ENCODE peak calls at places on chromosomes 11 and 22, in five cellular contexts. One of them, this sample, is unnamed.

GRCh38 chr11:1842149-1843097 is 3.6 kb downstream of the TNNI2 start:
- DNase-seq in right lobe of liver: peak
- DNase-seq in SK-N-SH: no peak
- DNase-seq in endothelial cell of umbilical vein: no peak
- DNase-seq in psoas muscle: peak
- DNase-seq in this sample: no peak

GRCh38 chr11:114279778-114280532 is 16.2 kb upstream of the NNMT start:
- DNase-seq in right lobe of liver: no peak
- DNase-seq in SK-N-SH: no peak
- DNase-seq in endothelial cell of umbilical vein: peak
- DNase-seq in psoas muscle: no peak
- DNase-seq in this sample: no peak

GRCh38 chr11:61587951-61588695 is 7.2 kb upstream of the SYT7 start:
- DNase-seq in right lobe of liver: peak
- DNase-seq in SK-N-SH: peak
- DNase-seq in endothelial cell of umbilical vein: peak
- DNase-seq in psoas muscle: peak
- DNase-seq in this sample: peak

GRCh38 chr11:130672911-130673310 is 224.5 kb downstream of the ADAMTS15 start:
- DNase-seq in right lobe of liver: no peak
- DNase-seq in SK-N-SH: no peak
- DNase-seq in endothelial cell of umbilical vein: no peak
- DNase-seq in psoas muscle: no peak
- DNase-seq in this sample: no peak

GRCh38 chr11:33893711-33894401 is 2.0 kb upstream of the LMO2 start:
- DNase-seq in right lobe of liver: no peak
- DNase-seq in SK-N-SH: no peak
- DNase-seq in endothelial cell of umbilical vein: no peak
- DNase-seq in psoas muscle: no peak
- DNase-seq in this sample: no peak

GRCh38 chr11:85628771-85629341 is 463 bp downstream of the TMEM126B start:
- DNase-seq in right lobe of liver: no peak
- DNase-seq in SK-N-SH: no peak
- DNase-seq in endothelial cell of umbilical vein: no peak
- DNase-seq in psoas muscle: no peak
- DNase-seq in this sample: no peak

GRCh38 chr11:124870430-124870829 is 5.2 kb downstream of the ROBO3 start:
- DNase-seq in right lobe of liver: no peak
- DNase-seq in SK-N-SH: no peak
- DNase-seq in endothelial cell of umbilical vein: no peak
- DNase-seq in psoas muscle: no peak
- DNase-seq in this sample: peak

GRCh38 chr11:72680624-72681158 is 6.5 kb upstream of the PDE2A start:
- DNase-seq in right lobe of liver: no peak
- DNase-seq in SK-N-SH: no peak
- DNase-seq in endothelial cell of umbilical vein: no peak
- DNase-seq in psoas muscle: no peak
- DNase-seq in this sample: no peak

GRCh38 chr22:46122511-46122971 is 27.8 kb upstream of the PPARA start:
- DNase-seq in right lobe of liver: peak
- DNase-seq in SK-N-SH: peak
- DNase-seq in endothelial cell of umbilical vein: peak
- DNase-seq in psoas muscle: peak
- DNase-seq in this sample: peak

GRCh38 chr11:128417607-128418324 is 169.6 kb downstream of the ETS1 start:
- DNase-seq in right lobe of liver: no peak
- DNase-seq in SK-N-SH: no peak
- DNase-seq in endothelial cell of umbilical vein: no peak
- DNase-seq in psoas muscle: no peak
- DNase-seq in this sample: no peak

GRCh38 chr11:33733978-33734377 is 2.2 kb downstream of the CD59 start:
- DNase-seq in right lobe of liver: no peak
- DNase-seq in SK-N-SH: no peak
- DNase-seq in endothelial cell of umbilical vein: peak
- DNase-seq in psoas muscle: no peak
- DNase-seq in this sample: no peak

GRCh38 chr11:58776891-58777451 is 45.2 kb upstream of the GLYAT start:
- DNase-seq in right lobe of liver: no peak
- DNase-seq in SK-N-SH: no peak
- DNase-seq in endothelial cell of umbilical vein: no peak
- DNase-seq in psoas muscle: no peak
- DNase-seq in this sample: no peak

GRCh38 chr22:24137595-24137994 is 43.7 kb upstream of the SUSD2 start:
- DNase-seq in right lobe of liver: no peak
- DNase-seq in SK-N-SH: no peak
- DNase-seq in endothelial cell of umbilical vein: peak
- DNase-seq in psoas muscle: no peak
- DNase-seq in this sample: no peak

GRCh38 chr22:40506762-40507161 is 129.8 kb downstream of the MRTFA start:
- DNase-seq in right lobe of liver: no peak
- DNase-seq in SK-N-SH: no peak
- DNase-seq in endothelial cell of umbilical vein: no peak
- DNase-seq in psoas muscle: no peak
- DNase-seq in this sample: no peak

GRCh38 chr11:65945941-65946558 is 770 bp downstream of the TSGA10IP start:
- DNase-seq in right lobe of liver: no peak
- DNase-seq in SK-N-SH: no peak
- DNase-seq in endothelial cell of umbilical vein: no peak
- DNase-seq in psoas muscle: no peak
- DNase-seq in this sample: peak

GRCh38 chr11:59708537-59708936 is 5.1 kb downstream of the OR10V1 start:
- DNase-seq in right lobe of liver: no peak
- DNase-seq in SK-N-SH: no peak
- DNase-seq in endothelial cell of umbilical vein: no peak
- DNase-seq in psoas muscle: no peak
- DNase-seq in this sample: no peak

GRCh38 chr11:38345286-38345685 is 1747.2 kb upstream of the RAG2 start:
- DNase-seq in right lobe of liver: no peak
- DNase-seq in SK-N-SH: no peak
- DNase-seq in endothelial cell of umbilical vein: no peak
- DNase-seq in psoas muscle: no peak
- DNase-seq in this sample: no peak

GRCh38 chr11:27218498-27219038 is 144.4 kb downstream of the CCDC34 start:
- DNase-seq in right lobe of liver: no peak
- DNase-seq in SK-N-SH: no peak
- DNase-seq in endothelial cell of umbilical vein: no peak
- DNase-seq in psoas muscle: no peak
- DNase-seq in this sample: no peak

GRCh38 chr11:6474806-6475500 is 1.2 kb upstream of the TRIM3 start:
- DNase-seq in right lobe of liver: no peak
- DNase-seq in SK-N-SH: no peak
- DNase-seq in endothelial cell of umbilical vein: no peak
- DNase-seq in psoas muscle: no peak
- DNase-seq in this sample: no peak

GRCh38 chr11:36333468-36333867 is 37.4 kb downstream of the PRR5L start:
- DNase-seq in right lobe of liver: no peak
- DNase-seq in SK-N-SH: no peak
- DNase-seq in endothelial cell of umbilical vein: no peak
- DNase-seq in psoas muscle: no peak
- DNase-seq in this sample: no peak

GRCh38 chr11:1983601-1983961 is 14.1 kb downstream of the H19 start:
- DNase-seq in right lobe of liver: peak
- DNase-seq in SK-N-SH: no peak
- DNase-seq in endothelial cell of umbilical vein: no peak
- DNase-seq in psoas muscle: no peak
- DNase-seq in this sample: peak

DNA sequence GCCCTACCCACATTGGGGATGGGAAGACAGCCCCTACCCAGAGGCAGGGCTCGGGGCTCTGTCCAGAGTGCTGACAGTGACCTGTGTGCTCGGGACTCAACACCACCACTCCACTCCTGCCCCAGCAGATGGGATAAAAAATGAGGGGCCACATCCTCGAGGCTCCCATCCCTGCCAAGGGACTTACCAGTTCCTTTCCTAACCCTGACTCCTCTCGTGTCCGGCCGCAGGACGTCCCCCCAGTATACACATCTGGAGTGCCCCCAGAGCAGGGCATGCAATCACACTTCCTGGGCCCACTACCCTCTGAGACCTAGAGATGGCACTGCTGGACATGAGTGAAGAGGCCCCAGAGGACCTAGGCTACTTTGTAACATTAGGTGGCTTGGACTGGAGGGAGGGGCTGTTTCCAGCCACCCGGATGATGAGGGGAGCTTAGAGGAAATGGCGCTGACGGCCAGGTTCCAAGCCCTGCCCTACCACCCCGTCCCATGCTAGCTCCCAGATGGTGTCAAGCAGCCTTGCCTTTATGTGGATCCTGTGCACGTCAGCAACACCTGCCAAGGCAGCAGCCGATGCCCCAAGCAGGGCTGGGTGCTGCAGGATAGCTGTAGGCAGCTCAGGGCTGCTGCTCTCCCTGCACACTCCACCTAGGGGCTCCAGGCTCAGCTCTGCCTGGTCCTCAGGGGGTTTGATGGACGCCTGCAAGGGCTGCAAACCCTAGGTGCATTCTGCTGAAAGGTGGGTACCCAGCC is 86.6 kb downstream of the DGCR2 start:
- DNase-seq in right lobe of liver: no peak
- DNase-seq in SK-N-SH: no peak
- DNase-seq in endothelial cell of umbilical vein: no peak
- DNase-seq in psoas muscle: no peak
- DNase-seq in this sample: peak
- TF ChIP-seq CTCF in right lobe of liver: peak
- TF ChIP-seq CTCF in SK-N-SH: no peak
- TF ChIP-seq CTCF in endothelial cell of umbilical vein: no peak
- TF ChIP-seq CTCF in psoas muscle: no peak
- TF ChIP-seq CTCF in this sample: peak

GRCh38 chr11:3111919-3112690 is 53.0 kb downstream of the OSBPL5 start:
- DNase-seq in right lobe of liver: no peak
- DNase-seq in SK-N-SH: no peak
- DNase-seq in endothelial cell of umbilical vein: no peak
- DNase-seq in psoas muscle: no peak
- DNase-seq in this sample: no peak
- H3K27ac ChIP-seq in right lobe of liver: no peak
- H3K27ac ChIP-seq in SK-N-SH: no peak
- H3K27ac ChIP-seq in endothelial cell of umbilical vein: no peak
- H3K27ac ChIP-seq in psoas muscle: no peak
- H3K27ac ChIP-seq in this sample: no peak

DNA sequence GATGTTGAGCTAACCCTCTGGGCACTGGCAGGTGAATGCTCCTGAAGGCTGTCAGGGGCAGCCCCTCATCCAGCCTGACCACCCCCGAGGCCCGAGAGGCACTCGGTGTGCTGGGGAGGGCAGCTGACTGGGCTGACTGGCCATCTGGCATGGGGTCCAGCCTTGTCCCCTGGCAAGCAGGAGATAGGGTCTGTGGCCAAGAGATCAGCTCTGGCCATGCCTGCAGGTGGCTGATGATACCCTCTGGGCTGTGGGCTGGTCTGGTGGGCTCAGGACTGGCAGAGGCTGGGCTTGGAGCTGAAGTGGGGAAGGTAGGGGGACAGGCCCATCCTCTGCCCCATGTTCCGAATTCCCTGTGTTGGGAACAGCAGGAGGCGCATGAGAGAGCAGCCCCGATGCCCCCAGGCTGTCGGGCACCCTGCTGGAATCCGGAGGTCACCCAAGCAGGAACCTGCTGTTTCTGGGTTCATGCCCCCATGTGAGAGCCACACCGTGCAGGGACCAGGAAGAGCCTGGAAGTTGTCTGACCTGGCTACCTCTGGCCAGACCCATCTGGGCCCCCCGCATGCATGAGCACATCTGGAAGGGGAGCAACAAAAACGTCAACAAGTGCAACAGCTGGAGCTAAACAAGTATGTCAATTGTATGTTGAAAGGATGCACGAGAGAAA is 527.0 kb downstream of the TBC1D22A start:
- DNase-seq in right lobe of liver: no peak
- DNase-seq in SK-N-SH: no peak
- DNase-seq in endothelial cell of umbilical vein: no peak
- DNase-seq in psoas muscle: no peak
- DNase-seq in this sample: no peak
- TF ChIP-seq CTCF in right lobe of liver: no peak
- TF ChIP-seq CTCF in SK-N-SH: no peak
- TF ChIP-seq CTCF in endothelial cell of umbilical vein: no peak
- TF ChIP-seq CTCF in psoas muscle: no peak
- TF ChIP-seq CTCF in this sample: no peak

DNA sequence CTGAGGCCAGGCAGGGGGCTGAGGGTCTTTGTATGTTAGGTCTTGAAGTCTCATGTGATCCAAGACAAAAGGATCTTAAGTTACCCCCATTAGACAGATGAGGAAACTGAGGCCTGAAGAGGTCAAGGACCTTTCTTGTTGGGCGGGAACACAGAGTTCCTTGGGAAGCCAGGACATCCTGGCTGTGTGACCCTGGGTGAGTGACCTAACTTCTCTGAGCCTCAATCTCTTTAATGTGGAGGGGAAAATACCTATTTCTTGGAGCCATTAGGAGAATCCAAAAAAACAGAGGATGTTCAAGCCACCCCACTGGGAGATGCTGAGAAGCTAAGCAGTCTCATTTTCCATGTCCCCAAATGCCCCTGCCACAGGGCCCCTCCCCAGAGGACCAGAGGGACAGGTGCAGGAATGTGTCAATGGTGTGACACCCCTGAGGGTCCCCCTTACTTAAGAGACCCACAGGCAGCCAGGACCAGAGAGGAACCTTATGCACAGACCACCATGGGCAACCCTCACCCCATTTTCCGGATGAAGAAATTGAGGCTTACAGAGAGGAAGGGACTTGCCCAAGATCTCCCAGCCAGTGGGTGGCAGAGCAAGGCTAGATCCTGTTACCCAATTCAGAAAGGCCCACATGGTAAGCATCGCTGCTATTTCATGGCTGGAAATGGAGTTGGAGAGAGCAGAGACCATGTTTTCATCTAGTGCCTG is 8.0 kb downstream of the RAC2 start:
- DNase-seq in right lobe of liver: peak
- DNase-seq in SK-N-SH: no peak
- DNase-seq in endothelial cell of umbilical vein: no peak
- DNase-seq in psoas muscle: no peak
- DNase-seq in this sample: peak
- H3K27ac ChIP-seq in right lobe of liver: no peak
- H3K27ac ChIP-seq in SK-N-SH: no peak
- H3K27ac ChIP-seq in endothelial cell of umbilical vein: no peak
- H3K27ac ChIP-seq in psoas muscle: no peak
- H3K27ac ChIP-seq in this sample: no peak

DNA sequence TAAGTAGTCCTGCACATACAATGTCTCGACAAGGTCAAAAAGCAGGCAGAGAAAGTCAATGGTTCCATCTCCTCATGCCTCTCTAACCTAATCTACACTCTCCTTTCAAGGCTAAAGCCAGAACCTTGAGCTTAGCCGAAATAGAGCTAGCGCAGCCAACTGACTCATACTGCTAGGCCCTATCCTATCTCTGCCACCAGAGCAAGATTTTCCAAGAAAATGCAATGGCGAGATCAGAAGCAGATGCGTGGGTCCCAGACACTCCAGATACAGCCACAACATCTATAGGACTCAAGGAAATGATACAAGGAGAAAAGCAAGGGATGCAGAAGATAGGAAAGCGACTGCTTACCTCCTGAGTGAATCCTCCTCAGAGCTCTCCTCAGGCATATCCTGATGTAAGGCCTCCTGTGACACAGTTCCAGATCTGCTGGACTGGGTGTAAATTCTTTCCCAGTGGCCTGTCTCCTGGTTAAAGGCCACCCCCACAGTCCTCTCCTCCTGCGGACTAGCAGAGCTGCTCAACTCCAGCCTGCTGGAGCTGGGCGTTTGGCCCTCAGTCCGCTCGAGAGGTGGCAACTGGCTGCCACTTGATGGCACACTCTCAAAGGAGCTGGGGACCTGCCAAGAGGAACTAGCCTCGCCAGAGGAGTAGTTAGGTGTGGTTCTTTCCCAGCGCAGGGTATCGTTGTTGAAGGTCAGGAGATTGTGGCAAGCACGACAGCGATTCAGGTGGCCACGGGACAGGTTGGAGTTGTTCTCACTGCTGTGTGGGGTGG is 52.0 kb downstream of the AMBRA1 start:
- DNase-seq in right lobe of liver: peak
- DNase-seq in SK-N-SH: no peak
- DNase-seq in endothelial cell of umbilical vein: no peak
- DNase-seq in psoas muscle: peak
- DNase-seq in this sample: no peak
- TF ChIP-seq CTCF in right lobe of liver: no peak
- TF ChIP-seq CTCF in SK-N-SH: no peak
- TF ChIP-seq CTCF in endothelial cell of umbilical vein: no peak
- TF ChIP-seq CTCF in psoas muscle: no peak
- TF ChIP-seq CTCF in this sample: peak